ENCODE peak calls at places on chromosomes 5 and 9, in seven cellular contexts. U is Panc1; W is bronchial epithelial cell; C is GM12865; E is CD8-positive, alpha-beta T cell; K is tibial nerve; R is BE2C. L is an unnamed sample.

GRCh38 chr9:110635589-110635988 is 33.0 kb upstream of the MUSK start:
- DNase-seq in U (no peak), W (no peak), C (no peak), E (no peak), K (no peak), R (no peak), L (no peak)

GRCh38 chr5:52800394-52801213 is 12.9 kb downstream of the ITGA1 start:
- DNase-seq in U (peak), W (peak), C (peak), E (peak), K (peak), R (peak), L (peak)

GRCh38 chr5:127042593-127042992 is 12.2 kb upstream of the MARCHF3 start:
- DNase-seq in U (no peak), W (no peak), C (no peak), E (no peak), K (no peak), R (no peak), L (peak)

GRCh38 chr5:151569132-151570046 is 21.7 kb downstream of the FAT2 start:
- DNase-seq in U (no peak), W (peak), C (peak), E (no peak), K (no peak), R (peak), L (peak)

GRCh38 chr5:67643531-67643930 is 446.9 kb upstream of the CD180 start:
- DNase-seq in U (no peak), W (no peak), C (no peak), E (no peak), K (no peak), R (no peak), L (no peak)

GRCh38 chr9:72675586-72675985 is 154.2 kb downstream of the TMC1 start:
- DNase-seq in U (no peak), W (peak), C (no peak), E (no peak), K (no peak), R (no peak), L (peak)

GRCh38 chr5:61347088-61347487 is 15.0 kb downstream of the ZSWIM6 start:
- DNase-seq in U (no peak), W (no peak), C (no peak), E (no peak), K (no peak), R (no peak), L (peak)

GRCh38 chr9:77384406-77384805 is 207.1 kb downstream of the VPS13A start:
- DNase-seq in U (no peak), W (peak), C (no peak), E (no peak), K (no peak), R (no peak), L (peak)

GRCh38 chr5:160774646-160775313 is 77.2 kb downstream of the ATP10B start:
- DNase-seq in U (no peak), W (no peak), C (no peak), E (no peak), K (no peak), R (no peak), L (no peak)

GRCh38 chr9:94950040-94950732 is 223.7 kb downstream of the AOPEP start:
- DNase-seq in U (no peak), W (peak), C (no peak), E (no peak), K (no peak), R (no peak), L (no peak)

GRCh38 chr9:135093111-135093510 is 5.6 kb downstream of the OLFM1 start:
- DNase-seq in U (no peak), W (no peak), C (no peak), E (no peak), K (no peak), R (no peak), L (no peak)

GRCh38 chr5:4907636-4908035 is 232.5 kb upstream of the ADAMTS16 start:
- DNase-seq in U (no peak), W (no peak), C (no peak), E (no peak), K (no peak), R (no peak), L (no peak)

GRCh38 chr5:4906821-4907220 is 233.3 kb upstream of the ADAMTS16 start:
- DNase-seq in U (no peak), W (no peak), C (no peak), E (no peak), K (no peak), R (no peak), L (no peak)

GRCh38 chr5:4909086-4909485 is 231.0 kb upstream of the ADAMTS16 start:
- DNase-seq in U (no peak), W (no peak), C (no peak), E (no peak), K (no peak), R (no peak), L (no peak)

GRCh38 chr5:4901890-4902289 is 238.2 kb upstream of the ADAMTS16 start:
- DNase-seq in U (no peak), W (no peak), C (no peak), E (no peak), K (no peak), R (no peak), L (no peak)

GRCh38 chr5:4905674-4906528 is 234.2 kb upstream of the ADAMTS16 start:
- DNase-seq in U (no peak), W (no peak), C (no peak), E (no peak), K (peak), R (peak), L (no peak)
- TF ChIP-seq CTCF in U (no peak), W (no peak), C (no peak), E (no peak), K (no peak), R (peak), L (no peak)

GRCh38 chr5:109759304-109759703 is 69.6 kb downstream of the MAN2A1 start:
- DNase-seq in U (no peak), W (peak), C (no peak), E (no peak), K (no peak), R (no peak), L (peak)
- TF ChIP-seq CTCF in U (no peak), W (no peak), C (no peak), E (no peak), K (no peak), R (no peak), L (no peak)

GRCh38 chr9:23789529-23790254 is 36.3 kb downstream of the ELAVL2 start:
- DNase-seq in U (no peak), W (no peak), C (no peak), E (no peak), K (no peak), R (no peak), L (no peak)

GRCh38 chr9:23783509-23783908 is 42.5 kb downstream of the ELAVL2 start:
- DNase-seq in U (no peak), W (no peak), C (no peak), E (no peak), K (no peak), R (no peak), L (no peak)

GRCh38 chr9:23781111-23781510 is 44.9 kb downstream of the ELAVL2 start:
- DNase-seq in U (no peak), W (no peak), C (no peak), E (no peak), K (no peak), R (no peak), L (no peak)

GRCh38 chr9:23790341-23791260 is 35.4 kb downstream of the ELAVL2 start:
- DNase-seq in U (no peak), W (no peak), C (no peak), E (no peak), K (no peak), R (no peak), L (no peak)

GRCh38 chr9:23784962-23785361 is 41.1 kb downstream of the ELAVL2 start:
- DNase-seq in U (no peak), W (no peak), C (no peak), E (no peak), K (no peak), R (no peak), L (no peak)
- TF ChIP-seq CTCF in U (no peak), W (no peak), C (no peak), E (no peak), K (no peak), R (no peak), L (no peak)

GRCh38 chr9:36913393-36914211 is 120.5 kb downstream of the PAX5 start:
- DNase-seq in U (no peak), W (no peak), C (no peak), E (no peak), K (no peak), R (no peak), L (no peak)
- TF ChIP-seq CTCF in U (no peak), W (peak), C (peak), E (no peak), K (no peak), R (peak), L (no peak)

DNA sequence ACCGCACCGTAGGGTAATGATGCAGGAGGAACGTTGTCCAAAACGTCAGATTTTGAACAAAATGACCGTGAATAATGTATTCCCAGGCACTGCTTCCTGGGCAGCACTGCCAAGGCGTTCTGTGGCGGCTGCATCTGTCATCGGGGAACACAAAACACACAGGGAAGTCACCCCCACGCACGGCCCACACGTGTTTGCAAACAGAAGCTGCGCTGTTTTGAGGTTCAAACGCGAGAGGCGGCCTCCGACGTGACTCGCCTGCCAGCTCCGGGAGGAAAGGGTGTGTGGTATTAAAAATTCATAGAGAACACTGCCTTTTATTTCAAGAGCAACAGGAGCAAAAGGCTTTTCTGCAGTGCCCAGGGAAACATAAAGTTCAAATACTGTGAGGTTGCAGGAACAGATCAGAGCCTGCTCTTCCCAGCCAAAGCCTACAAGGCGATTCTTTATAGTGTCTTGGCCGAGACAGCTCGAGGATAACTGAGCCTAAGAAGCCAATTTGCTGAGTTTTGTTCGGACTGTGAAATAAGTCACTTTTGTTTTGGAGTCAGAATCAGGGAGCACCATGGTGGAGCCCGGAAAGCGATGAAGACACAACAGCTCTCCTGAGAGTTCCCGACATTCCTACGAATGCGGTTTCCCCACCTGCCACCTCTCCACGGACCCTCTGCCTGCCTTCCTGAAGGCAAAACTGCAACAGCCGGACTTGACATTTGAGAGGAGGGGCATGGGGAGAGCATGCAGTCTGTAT is 115.3 kb upstream of the IRX2 start:
- DNase-seq in U (no peak), W (no peak), C (no peak), E (no peak), K (no peak), R (no peak), L (no peak)
- TF ChIP-seq CTCF in U (no peak), W (no peak), C (no peak), E (no peak), K (no peak), R (no peak), L (no peak)

GRCh38 chr5:139968547-139969261 is 74.4 kb downstream of the NRG2 start:
- DNase-seq in U (peak), W (peak), C (peak), E (peak), K (peak), R (peak), L (peak)
- TF ChIP-seq CTCF in U (peak), W (peak), C (peak), E (peak), K (peak), R (peak), L (peak)

GRCh38 chr5:159286420-159287035 is 23.4 kb downstream of the UBLCP1 start:
- DNase-seq in U (no peak), W (peak), C (peak), E (no peak), K (no peak), R (peak), L (peak)
- TF ChIP-seq CTCF in U (peak), W (peak), C (peak), E (peak), K (peak), R (peak), L (peak)

GRCh38 chr5:159641371-159642039 is 274.8 kb upstream of the ADRA1B start:
- DNase-seq in U (no peak), W (no peak), C (no peak), E (no peak), K (no peak), R (no peak), L (no peak)

GRCh38 chr5:159640921-159641320 is 275.4 kb upstream of the ADRA1B start:
- DNase-seq in U (no peak), W (no peak), C (no peak), E (no peak), K (no peak), R (no peak), L (no peak)

GRCh38 chr5:159644053-159644452 is 272.2 kb upstream of the ADRA1B start:
- DNase-seq in U (no peak), W (no peak), C (no peak), E (no peak), K (no peak), R (no peak), L (no peak)

GRCh38 chr5:159640376-159640775 is 275.9 kb upstream of the ADRA1B start:
- DNase-seq in U (no peak), W (no peak), C (no peak), E (no peak), K (no peak), R (no peak), L (no peak)

DNA sequence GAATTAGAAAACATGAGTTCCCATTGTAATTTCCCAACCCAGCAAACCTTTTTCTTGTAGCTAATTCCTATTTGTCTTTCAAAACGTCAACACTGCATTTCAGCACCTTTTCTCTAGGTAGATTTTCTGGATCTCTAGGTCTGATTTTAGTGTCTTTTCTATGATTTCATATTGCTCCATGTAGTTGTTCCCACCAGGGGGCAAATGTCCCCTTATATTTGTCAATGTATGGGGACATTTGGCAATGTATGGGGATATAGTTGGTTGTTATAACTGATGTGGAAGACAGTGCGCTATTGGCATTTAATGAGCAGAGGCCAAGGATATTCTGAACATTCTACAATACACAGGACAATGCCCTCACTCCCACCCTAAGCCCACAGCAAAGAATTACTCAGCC is 273.9 kb upstream of the ADRA1B start:
- DNase-seq in U (no peak), W (no peak), C (no peak), E (no peak), K (no peak), R (no peak), L (no peak)
- TF ChIP-seq CTCF in U (peak), W (no peak), C (no peak), E (no peak), K (no peak), R (no peak), L (no peak)

GRCh38 chr5:6432206-6432605 is 16.5 kb upstream of the UBE2QL1 start:
- DNase-seq in U (no peak), W (no peak), C (no peak), E (no peak), K (no peak), R (no peak), L (no peak)
- TF ChIP-seq CTCF in U (no peak), W (no peak), C (no peak), E (no peak), K (no peak), R (no peak), L (no peak)

L was measured in MCF 10A.